ENCODE peak calls at places on chromosomes 7 and 10, in seven cellular contexts. T is transverse colon, G is fibroblast of pulmonary artery, V is fibroblast of the aortic adventitia, Q is glutamatergic neuron, E is endothelial cell, C is neural crest cell. L is an unnamed sample.

GRCh38 chr10:23341004-23341403 is 3.6 kb downstream of the C10orf67 start:
- DNase-seq in T (no peak), G (no peak), V (no peak), Q (no peak), E (no peak), C (no peak), L (no peak)

GRCh38 chr10:72740526-72740925 is 48.6 kb downstream of the MCU start:
- DNase-seq in T (peak), G (peak), V (no peak), Q (no peak), E (no peak), C (no peak), L (no peak)

GRCh38 chr10:113326160-113327111 is 226.4 kb upstream of the HABP2 start:
- DNase-seq in T (peak), G (peak), V (peak), Q (peak), E (no peak), C (no peak), L (no peak)

GRCh38 chr7:141975806-141976523 is 2.4 kb upstream of the TAS2R38 start:
- DNase-seq in T (peak), G (peak), V (peak), Q (peak), E (peak), C (peak), L (peak)

GRCh38 chr7:27171636-27172387 is 2.3 kb downstream of the HOXA10 start:
- DNase-seq in T (peak), G (no peak), V (no peak), Q (peak), E (no peak), C (no peak), L (peak)

GRCh38 chr10:14220026-14220425 is 110.7 kb downstream of the FRMD4A start:
- DNase-seq in T (no peak), G (no peak), V (no peak), Q (no peak), E (no peak), C (no peak), L (no peak)

GRCh38 chr7:27433581-27433980 is 191.0 kb downstream of the EVX1 start:
- DNase-seq in T (no peak), G (no peak), V (no peak), Q (no peak), E (no peak), C (no peak), L (no peak)

GRCh38 chr7:24462984-24463383 is 110.3 kb upstream of the PALS2 start:
- DNase-seq in T (no peak), G (no peak), V (no peak), Q (no peak), E (no peak), C (no peak), L (no peak)

GRCh38 chr7:51521054-51521453 is 204.4 kb upstream of the COBL start:
- DNase-seq in T (no peak), G (no peak), V (no peak), Q (no peak), E (no peak), C (no peak), L (no peak)

GRCh38 chr7:79854621-79855020 is 280.0 kb upstream of the GNAI1 start:
- DNase-seq in T (no peak), G (peak), V (peak), Q (no peak), E (no peak), C (no peak), L (no peak)

GRCh38 chr7:8185907-8186306 is 76.1 kb downstream of the ICA1 start:
- DNase-seq in T (no peak), G (no peak), V (no peak), Q (no peak), E (no peak), C (no peak), L (no peak)

GRCh38 chr7:77337456-77337990 is 78.6 kb downstream of the GSAP start:
- DNase-seq in T (no peak), G (no peak), V (no peak), Q (no peak), E (no peak), C (no peak), L (no peak)

GRCh38 chr7:116801092-116801710 is 61.2 kb upstream of the CAPZA2 start:
- DNase-seq in T (no peak), G (peak), V (peak), Q (no peak), E (no peak), C (no peak), L (no peak)

GRCh38 chr10:97099089-97099488 is 86.7 kb downstream of the SLIT1 start:
- DNase-seq in T (no peak), G (no peak), V (no peak), Q (no peak), E (no peak), C (no peak), L (no peak)

GRCh38 chr7:31062746-31063435 is 10.8 kb downstream of the ADCYAP1R1 start:
- DNase-seq in T (no peak), G (no peak), V (no peak), Q (no peak), E (no peak), C (no peak), L (no peak)

GRCh38 chr10:49113741-49114141 is 1.6 kb downstream of the VSTM4 start:
- DNase-seq in T (no peak), G (no peak), V (no peak), Q (no peak), E (no peak), C (no peak), L (no peak)

DNA sequence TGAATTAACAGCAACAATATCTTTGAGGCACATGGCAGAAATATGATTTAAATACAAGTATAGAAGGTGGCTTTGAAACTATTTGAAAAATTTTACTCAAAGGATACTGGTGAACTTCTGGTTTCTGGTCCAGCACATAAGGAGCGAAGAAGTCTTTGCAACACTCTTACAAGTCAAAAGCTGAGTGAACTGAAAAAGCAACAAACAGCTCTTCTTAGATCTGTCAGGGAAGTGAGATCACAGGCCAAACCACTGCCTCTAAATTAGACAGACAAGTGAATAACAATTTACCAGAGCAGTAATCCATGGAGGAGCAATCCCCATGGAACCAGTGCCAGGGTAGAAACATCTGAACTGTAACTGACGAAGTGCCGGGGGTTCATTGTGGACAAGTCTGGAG is 9.6 kb upstream of the VWC2 start:
- DNase-seq in T (no peak), G (no peak), V (no peak), Q (no peak), E (no peak), C (no peak), L (no peak)
- TF ChIP-seq CTCF in T (no peak), G (no peak), V (no peak), Q (no peak), E (no peak), C (no peak), L (no peak)

GRCh38 chr7:44973610-44974401 is 5.0 kb downstream of the MYO1G start:
- DNase-seq in T (peak), G (peak), V (peak), Q (peak), E (peak), C (peak), L (no peak)
- TF ChIP-seq CTCF in T (peak), G (peak), V (peak), Q (no peak), E (no peak), C (peak), L (no peak)

DNA sequence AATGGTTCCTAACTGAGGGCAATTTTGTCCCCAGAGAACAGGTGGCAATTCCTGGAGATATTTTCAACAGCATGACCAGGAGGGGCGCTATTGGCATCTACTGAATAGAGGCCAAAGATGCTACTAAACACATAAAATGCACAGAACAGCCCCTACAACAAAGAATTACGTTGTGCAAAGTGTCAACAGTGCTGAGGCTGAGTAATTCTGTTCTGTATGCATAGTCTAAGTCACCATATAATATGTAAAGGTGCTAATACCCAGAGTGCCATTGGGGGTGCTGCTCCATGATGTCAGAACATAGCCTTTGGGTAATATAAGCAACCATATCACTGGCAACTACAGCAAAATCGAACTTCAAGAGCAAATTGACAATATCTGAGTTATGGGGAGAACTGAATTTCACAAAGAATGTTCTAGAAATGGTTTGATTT is 213.3 kb upstream of the PHYHIPL start:
- DNase-seq in T (no peak), G (no peak), V (no peak), Q (peak), E (peak), C (no peak), L (no peak)
- TF ChIP-seq CTCF in T (peak), G (peak), V (no peak), Q (peak), E (peak), C (peak), L (no peak)

GRCh38 chr7:158782638-158783490 is 46.4 kb downstream of the ESYT2 start:
- DNase-seq in T (peak), G (peak), V (peak), Q (no peak), E (peak), C (no peak), L (no peak)
- TF ChIP-seq CTCF in T (peak), G (peak), V (peak), Q (no peak), E (no peak), C (no peak), L (no peak)

GRCh38 chr10:12800302-12800701 is 201.2 kb downstream of the CCDC3 start:
- DNase-seq in T (no peak), G (no peak), V (no peak), Q (no peak), E (no peak), C (no peak), L (no peak)
- TF ChIP-seq CTCF in T (no peak), G (no peak), V (no peak), Q (peak), E (peak), C (no peak), L (no peak)

GRCh38 chr10:33280217-33280616 is 54.2 kb downstream of the NRP1 start:
- DNase-seq in T (no peak), G (no peak), V (peak), Q (no peak), E (no peak), C (no peak), L (no peak)

GRCh38 chr10:33286186-33286934 is 48.1 kb downstream of the NRP1 start:
- DNase-seq in T (no peak), G (no peak), V (peak), Q (no peak), E (no peak), C (no peak), L (no peak)

GRCh38 chr10:33288127-33288526 is 46.3 kb downstream of the NRP1 start:
- DNase-seq in T (no peak), G (no peak), V (no peak), Q (no peak), E (no peak), C (no peak), L (no peak)

GRCh38 chr10:33287112-33287511 is 47.4 kb downstream of the NRP1 start:
- DNase-seq in T (no peak), G (no peak), V (no peak), Q (no peak), E (no peak), C (no peak), L (no peak)

DNA sequence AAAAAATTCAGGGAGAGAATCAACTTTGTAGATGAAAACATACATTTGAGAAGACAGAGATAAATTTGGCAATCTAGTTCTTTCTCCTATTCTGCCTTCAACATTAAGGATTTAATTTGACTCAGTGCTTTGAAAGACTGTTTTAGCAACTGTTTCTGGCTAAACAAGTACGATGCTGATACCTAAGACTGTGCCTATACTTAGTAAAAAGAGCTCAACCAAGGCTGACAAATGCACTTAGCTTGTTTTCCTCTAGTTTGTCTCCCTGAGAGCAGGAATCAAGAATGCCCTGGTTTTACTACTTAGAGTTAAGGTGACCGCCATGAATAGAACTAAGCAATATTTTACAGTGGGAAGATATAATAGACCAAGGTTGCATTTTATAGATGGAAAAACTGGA is 49.5 kb downstream of the NRP1 start:
- DNase-seq in T (no peak), G (no peak), V (no peak), Q (no peak), E (no peak), C (no peak), L (no peak)
- TF ChIP-seq CTCF in T (no peak), G (no peak), V (no peak), Q (no peak), E (no peak), C (no peak), L (no peak)

GRCh38 chr10:132634241-132634946 is 96.8 kb downstream of the INPP5A start:
- DNase-seq in T (peak), G (no peak), V (no peak), Q (peak), E (no peak), C (no peak), L (no peak)
- TF ChIP-seq CTCF in T (no peak), G (no peak), V (no peak), Q (no peak), E (peak), C (no peak), L (no peak)

GRCh38 chr10:46094197-46094500 is 48.1 kb upstream of the MSMB start:
- DNase-seq in T (no peak), G (no peak), V (no peak), Q (no peak), E (no peak), C (no peak), L (no peak)

GRCh38 chr10:46092523-46093195 is 46.6 kb upstream of the MSMB start:
- DNase-seq in T (no peak), G (no peak), V (no peak), Q (no peak), E (no peak), C (no peak), L (no peak)

GRCh38 chr10:46090258-46090812 is 44.3 kb upstream of the MSMB start:
- DNase-seq in T (no peak), G (no peak), V (no peak), Q (no peak), E (no peak), C (no peak), L (no peak)

GRCh38 chr10:46091834-46092522 is 45.9 kb upstream of the MSMB start:
- DNase-seq in T (no peak), G (no peak), V (no peak), Q (no peak), E (no peak), C (no peak), L (no peak)

DNA sequence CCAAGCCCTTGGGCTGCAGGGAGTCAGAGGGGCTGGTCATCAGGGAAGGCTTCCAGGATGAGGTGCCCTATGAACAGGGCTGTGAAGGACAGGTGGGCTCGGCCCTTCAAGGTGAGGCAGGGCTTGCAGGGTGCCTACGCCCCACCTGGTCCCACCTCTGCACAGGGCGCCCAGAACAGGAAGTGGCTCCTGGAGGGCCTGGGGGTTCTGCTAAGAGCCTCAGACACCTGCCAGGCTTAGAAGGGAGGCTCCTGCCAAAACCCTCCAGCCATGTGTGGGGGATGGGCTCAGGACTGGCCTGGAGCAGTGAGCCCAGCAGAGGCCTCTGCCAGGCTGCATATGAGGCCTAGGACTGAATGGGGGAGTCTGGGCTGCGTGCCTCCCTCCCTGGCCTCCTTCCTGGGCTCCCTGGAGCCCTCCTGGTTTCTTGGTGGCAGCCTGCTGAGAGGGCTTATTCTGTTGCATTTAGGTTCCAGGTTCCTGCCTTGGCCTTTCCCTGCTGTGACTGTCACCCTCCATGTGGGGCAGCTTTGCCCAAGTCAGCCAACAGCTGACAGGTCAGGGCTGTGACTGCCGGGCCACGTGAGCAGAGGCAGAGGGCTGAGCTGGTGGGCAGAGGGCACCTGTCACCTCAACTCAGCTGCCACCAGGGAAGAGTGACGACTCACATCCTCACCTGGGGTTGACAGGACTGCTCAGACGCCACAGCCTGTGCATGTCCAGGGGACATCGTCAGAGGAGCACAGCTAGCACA is 45.2 kb upstream of the MSMB start:
- DNase-seq in T (no peak), G (no peak), V (no peak), Q (no peak), E (no peak), C (no peak), L (no peak)
- TF ChIP-seq CTCF in T (no peak), G (no peak), V (no peak), Q (no peak), E (no peak), C (no peak), L (no peak)

L was measured in activated B cell treated with CpG ODN at 0.5 μM for 24 hours.